ENCODE peak calls at places on chromosomes 2 and 18, in seven cellular contexts. Y is NCI-H1092 treated with DMSO at 0.1 percent for 48 hours, S is G401, M is activated T-cell treated with anti-CD3 and anti-CD28 coated beads for 4 hours, L is hypothalamus, A is T47D, U is ovary. F is an unnamed sample.

GRCh38 chr18:77191241-77191751 is 58.4 kb upstream of the GALR1 start:
- DNase-seq in M (no peak), Y (no peak), U (no peak), S (no peak), A (no peak), L (no peak), F (no peak)

GRCh38 chr2:149466635-149467034 is 120.9 kb downstream of the MMADHC start:
- DNase-seq in A (no peak), U (no peak), M (no peak), Y (no peak), L (no peak), S (no peak), F (no peak)

GRCh38 chr2:20304411-20304810 is 46.2 kb downstream of the PUM2 start:
- DNase-seq in S (no peak), U (no peak), Y (no peak), M (no peak), A (no peak), L (no peak), F (no peak)

GRCh38 chr2:8676915-8677645 is 4.8 kb upstream of the ID2 start:
- DNase-seq in A (no peak), S (peak; percentile 32), L (no peak), Y (no peak), U (no peak), M (no peak), F (no peak)

GRCh38 chr2:176709541-176709951 is 440.3 kb downstream of the MTX2 start:
- DNase-seq in L (no peak), Y (no peak), S (no peak), M (no peak), U (peak; percentile 25), A (no peak), F (no peak)

GRCh38 chr2:30277582-30277981 is 46.2 kb downstream of the LBH start:
- DNase-seq in M (no peak), A (no peak), S (no peak), L (no peak), Y (no peak), U (no peak), F (no peak)

GRCh38 chr2:127429291-127429690 is 11.1 kb downstream of the PROC start:
- DNase-seq in U (no peak), L (no peak), Y (no peak), M (no peak), S (no peak), A (no peak), F (no peak)

GRCh38 chr2:168510125-168510756 is 54.2 kb downstream of the CERS6 start:
- DNase-seq in L (no peak), A (no peak), Y (no peak), S (no peak), U (no peak), M (no peak), F (no peak)

GRCh38 chr2:19614066-19614465 is 255.6 kb upstream of the OSR1 start:
- DNase-seq in Y (no peak), A (no peak), M (no peak), S (no peak), U (no peak), L (no peak), F (no peak)

GRCh38 chr2:235600406-235600805 is 106.6 kb downstream of the AGAP1 start:
- DNase-seq in Y (no peak), U (no peak), S (no peak), M (no peak), A (no peak), L (no peak), F (no peak)

GRCh38 chr18:8946046-8946838 is 156.3 kb upstream of the NDUFV2 start:
- DNase-seq in Y (no peak), S (no peak), A (no peak), M (no peak), L (no peak), U (no peak), F (no peak)

GRCh38 chr18:50649821-50650220 is 89.9 kb downstream of the MAPK4 start:
- DNase-seq in A (no peak), M (no peak), L (no peak), S (peak; percentile 86), U (peak; percentile 72), Y (no peak), F (peak; percentile 69)

GRCh38 chr2:55056024-55056521 is 5.8 kb upstream of the RTN4 start:
- DNase-seq in S (no peak), L (no peak), Y (no peak), A (no peak), M (no peak), U (no peak), F (no peak)

GRCh38 chr18:3454365-3455089 is 4.6 kb downstream of the TGIF1 start:
- DNase-seq in A (no peak), M (no peak), S (peak; percentile 47), L (no peak), Y (peak; percentile 15), U (no peak), F (no peak)

GRCh38 chr18:76490701-76491171 is 4.3 kb downstream of the ZNF516 start:
- DNase-seq in A (peak; percentile 64), S (no peak), U (peak; percentile 75), L (no peak), M (peak; percentile 29), Y (no peak), F (no peak)

GRCh38 chr2:951224-952006 is 766 bp downstream of the SNTG2 start:
- DNase-seq in A (no peak), L (no peak), M (no peak), U (no peak), S (no peak), Y (no peak), F (no peak)

GRCh38 chr2:31903109-31903780 is 107.6 kb downstream of the MEMO1 start:
- DNase-seq in Y (no peak), M (no peak), L (no peak), A (no peak), U (no peak), S (no peak), F (no peak)

GRCh38 chr18:4836146-4836545 is 360.9 kb downstream of the AKAIN1 start:
- DNase-seq in U (no peak), L (no peak), A (no peak), Y (no peak), S (peak; percentile 86), M (no peak), F (peak; percentile 62)

GRCh38 chr2:26175191-26175715 is 2.4 kb downstream of the GAREM2 start:
- DNase-seq in A (no peak), M (no peak), S (no peak), U (no peak), L (no peak), Y (no peak), F (no peak)